ENCODE peak calls at places on chromosomes 5 and 9, in ten cellular contexts. R is NCI-H1417 treated with DMSO at 0.1 percent for 48 hours; N is stimulated activated naive CD8-positive, alpha-beta T cell treated with anti-CD3 and anti-CD28 coated beads, Interleukin-15, amount 100 ng/mL, for 72 hours; J is kidney glomerular epithelial cell; I is NCI-H446 treated with DMSO at 0.1 percent for 48 hours; Z is foreskin fibroblast; Y is substantia nigra; A is tibial nerve; O is activated T-cell treated with anti-CD3 and anti-CD28 coated beads, Interleukin-2, amount 50 U/mL, for 48 hours; K is stimulated activated CD4-positive, alpha-beta T cell treated with anti-CD3 and anti-CD28 coated beads, Interleukin-4, amount 100 ng/mL, for 48 hours. X is an unnamed sample.

GRCh38 chr5:14915291-14915976 is 43.9 kb upstream of the ANKH start:
- DNase-seq in R (no peak), N (no peak), J (no peak), I (no peak), Z (no peak), Y (no peak), A (no peak), O (no peak), K (no peak), X (no peak)

GRCh38 chr5:150479416-150479815 is 28.5 kb upstream of the NDST1 start:
- DNase-seq in R (no peak), N (no peak), J (no peak), I (no peak), Z (no peak), Y (no peak), A (no peak), O (no peak), K (no peak), X (no peak)

GRCh38 chr9:72596451-72597180 is 75.2 kb downstream of the TMC1 start:
- DNase-seq in R (no peak), N (no peak), J (no peak), I (no peak), Z (no peak), Y (no peak), A (no peak), O (no peak), K (no peak), X (no peak)

GRCh38 chr9:92189782-92190535 is 74.7 kb upstream of the SPTLC1 start:
- DNase-seq in R (no peak), N (no peak), J (no peak), I (no peak), Z (no peak), Y (no peak), A (no peak), O (no peak), K (no peak), X (no peak)

GRCh38 chr9:88837731-88838130 is 153.5 kb upstream of the S1PR3 start:
- DNase-seq in R (no peak), N (no peak), J (no peak), I (no peak), Z (no peak), Y (no peak), A (no peak), O (no peak), K (no peak), X (no peak)

GRCh38 chr5:4511996-4512656 is 628.0 kb upstream of the ADAMTS16 start:
- DNase-seq in R (no peak), N (no peak), J (peak), I (no peak), Z (no peak), Y (peak), A (no peak), O (no peak), K (no peak), X (peak)

GRCh38 chr9:97109194-97109811 is 70.4 kb upstream of the CTSV start:
- DNase-seq in R (no peak), N (peak), J (peak), I (no peak), Z (peak), Y (peak), A (peak), O (peak), K (peak), X (peak)

GRCh38 chr9:81653240-81653639 is 36.1 kb downstream of the TLE1 start:
- DNase-seq in R (no peak), N (no peak), J (no peak), I (no peak), Z (no peak), Y (no peak), A (no peak), O (no peak), K (no peak), X (no peak)

GRCh38 chr5:16540421-16540820 is 74.8 kb upstream of the ZNF622 start:
- DNase-seq in R (no peak), N (no peak), J (peak), I (no peak), Z (peak), Y (no peak), A (peak), O (no peak), K (no peak), X (peak)

GRCh38 chr5:24492231-24492630 is 152.5 kb downstream of the CDH10 start:
- DNase-seq in R (no peak), N (no peak), J (no peak), I (no peak), Z (no peak), Y (no peak), A (no peak), O (no peak), K (no peak), X (no peak)